ENCODE peak calls at places on chromosomes 16 and 17, in eight cellular contexts. J, W, O, B, U, I, X and C are unnamed samples.

GRCh38 chr17:78359216-78359935 is 501 bp downstream of the SOCS3 start:
- DNase-seq in J (no peak), W (no peak), O (peak), B (peak), U (no peak), I (no peak), X (no peak), C (no peak)

GRCh38 chr17:71068351-71068750 is 899.0 kb downstream of the KCNJ2 start:
- DNase-seq in J (no peak), W (no peak), O (no peak), B (no peak), U (no peak), I (no peak), X (no peak), C (no peak)

GRCh38 chr17:73956595-73957465 is 246.6 kb upstream of the RPL38 start:
- DNase-seq in J (no peak), W (no peak), O (no peak), B (peak), U (peak), I (peak), X (peak), C (peak)

GRCh38 chr17:82317394-82318168 is at the start of gene CD7:
- DNase-seq in J (no peak), W (peak), O (no peak), B (no peak), U (peak), I (no peak), X (no peak), C (peak)

GRCh38 chr17:76840443-76840767 is 27.8 kb upstream of the MGAT5B start:
- DNase-seq in J (no peak), W (no peak), O (no peak), B (no peak), U (no peak), I (no peak), X (no peak), C (no peak)

GRCh38 chr16:60414617-60415016 is 1621.6 kb downstream of the CDH8 start:
- DNase-seq in J (no peak), W (no peak), O (no peak), B (no peak), U (no peak), I (no peak), X (no peak), C (no peak)

GRCh38 chr16:85329059-85329812 is 217.0 kb upstream of the CIBAR2 start:
- DNase-seq in J (no peak), W (no peak), O (peak), B (no peak), U (no peak), I (no peak), X (no peak), C (no peak)

GRCh38 chr17:61728297-61728836 is 135.0 kb downstream of the BRIP1 start:
- DNase-seq in J (no peak), W (no peak), O (no peak), B (no peak), U (no peak), I (no peak), X (no peak), C (no peak)

GRCh38 chr17:14316131-14316854 is 15.4 kb downstream of the HS3ST3B1 start:
- DNase-seq in J (no peak), W (no peak), O (no peak), B (no peak), U (no peak), I (no peak), X (no peak), C (peak)

GRCh38 chr17:80270836-80271235 is 10.2 kb downstream of the RNF213 start:
- DNase-seq in J (no peak), W (no peak), O (no peak), B (no peak), U (no peak), I (no peak), X (peak), C (peak)

GRCh38 chr17:19579192-19579668 is 45.6 kb downstream of the SLC47A1 start:
- DNase-seq in J (no peak), W (no peak), O (no peak), B (no peak), U (no peak), I (no peak), X (no peak), C (no peak)

GRCh38 chr16:57500578-57501111 is 14.4 kb upstream of the DOK4 start:
- DNase-seq in J (no peak), W (no peak), O (peak), B (no peak), U (no peak), I (no peak), X (no peak), C (no peak)

GRCh38 chr16:67719778-67720144 is 645 bp upstream of the GFOD2 start:
- DNase-seq in J (no peak), W (no peak), O (no peak), B (peak), U (peak), I (no peak), X (peak), C (peak)

GRCh38 chr17:59761385-59762021 is 54.0 kb downstream of the VMP1 start:
- DNase-seq in J (no peak), W (no peak), O (no peak), B (peak), U (no peak), I (no peak), X (peak), C (peak)

GRCh38 chr16:13120557-13120956 is 219.2 kb downstream of the SHISA9 start:
- DNase-seq in J (no peak), W (no peak), O (no peak), B (no peak), U (no peak), I (no peak), X (no peak), C (no peak)

GRCh38 chr17:57143341-57143740 is 58.3 kb downstream of the AKAP1 start:
- DNase-seq in J (no peak), W (no peak), O (no peak), B (no peak), U (no peak), I (no peak), X (no peak), C (no peak)

GRCh38 chr17:74830861-74831260 is 28.8 kb downstream of the GRIN2C start:
- DNase-seq in J (no peak), W (no peak), O (no peak), B (no peak), U (no peak), I (no peak), X (no peak), C (no peak)

GRCh38 chr16:66116163-66116792 is 250.2 kb upstream of the CDH5 start:
- DNase-seq in J (no peak), W (no peak), O (no peak), B (no peak), U (no peak), I (no peak), X (no peak), C (no peak)

GRCh38 chr17:72408122-72408382 is 287.2 kb downstream of the SOX9 start:
- DNase-seq in J (no peak), W (no peak), O (no peak), B (no peak), U (no peak), I (no peak), X (no peak), C (no peak)

GRCh38 chr16:51592013-51592501 is 441.0 kb upstream of the SALL1 start:
- DNase-seq in J (no peak), W (no peak), O (no peak), B (peak), U (no peak), I (no peak), X (no peak), C (no peak)

GRCh38 chr16:27240948-27241531 is 27.5 kb downstream of the NSMCE1 start:
- DNase-seq in J (no peak), W (no peak), O (peak), B (peak), U (no peak), I (no peak), X (no peak), C (no peak)

GRCh38 chr17:65532491-65532890 is 29.0 kb downstream of the AXIN2 start:
- DNase-seq in J (no peak), W (no peak), O (no peak), B (no peak), U (no peak), I (no peak), X (no peak), C (no peak)

GRCh38 chr17:10744509-10745000 is 14.7 kb upstream of the TMEM220 start:
- DNase-seq in J (no peak), W (no peak), O (no peak), B (no peak), U (no peak), I (no peak), X (peak), C (peak)